ENCODE peak calls at places on chromosomes 7 and 10, in four cellular contexts. P, O, G and F are unnamed samples.

GRCh38 chr10:103125323-103126267 is 67.5 kb downstream of the NT5C2 start:
- DNase-seq in P (no peak), O (no peak), G (no peak), F (no peak)

GRCh38 chr10:118850418-118851061 is 95.8 kb upstream of the CACUL1 start:
- DNase-seq in P (no peak), G (peak), O (peak), F (peak)

GRCh38 chr7:5354460-5355279 is 69.0 kb downstream of the TNRC18 start:
- DNase-seq in P (no peak), G (no peak), O (peak), F (no peak)

GRCh38 chr7:44323381-44324203 is 1.8 kb downstream of the CAMK2B start:
- DNase-seq in O (no peak), G (no peak), P (no peak), F (no peak)

GRCh38 chr10:125868372-125868975 is 12.6 kb downstream of the DHX32 start:
- DNase-seq in G (peak), O (no peak), P (no peak), F (peak)

GRCh38 chr7:311796-312195 is 21.8 kb downstream of the FOXL3 start:
- DNase-seq in P (no peak), O (no peak), G (no peak), F (no peak)

GRCh38 chr10:100866010-100866409 is 46.8 kb upstream of the SLF2 start:
- DNase-seq in O (no peak), G (no peak), P (no peak), F (no peak)

GRCh38 chr10:114024876-114025609 is 18.6 kb upstream of the ADRB1 start:
- DNase-seq in O (no peak), P (no peak), G (peak), F (no peak)

GRCh38 chr10:101536800-101537199 is 51.3 kb downstream of the POLL start:
- DNase-seq in O (no peak), G (peak), P (no peak), F (no peak)

GRCh38 chr10:86360657-86361056 is 5.9 kb downstream of the GRID1 start:
- DNase-seq in G (no peak), O (peak), P (no peak), F (no peak)

GRCh38 chr10:101841826-101842225 is 1.8 kb downstream of the KCNIP2 start:
- DNase-seq in G (no peak), P (no peak), O (no peak), F (no peak)

GRCh38 chr10:64699244-64699643 is 1178.0 kb downstream of the REEP3 start:
- DNase-seq in O (no peak), G (no peak), P (no peak), F (no peak)

GRCh38 chr7:158066085-158066484 is 521.5 kb downstream of the PTPRN2 start:
- DNase-seq in P (no peak), G (no peak), O (no peak), F (no peak)

GRCh38 chr7:135964254-135964653 is 12.9 kb downstream of the MTPN start:
- DNase-seq in G (no peak), O (no peak), P (no peak), F (no peak)

GRCh38 chr7:7210475-7211237 is 28.3 kb downstream of the C1GALT1 start:
- DNase-seq in G (no peak), P (no peak), O (no peak), F (no peak)

GRCh38 chr10:24351883-24352778 is 143.2 kb downstream of the KIAA1217 start:
- DNase-seq in O (no peak), G (no peak), P (no peak), F (no peak)

GRCh38 chr7:26372738-26373137 is 81.1 kb downstream of the SNX10 start:
- DNase-seq in P (no peak), O (no peak), G (no peak), F (no peak)

GRCh38 chr10:104581884-104582603 is 59.0 kb upstream of the SORCS3 start:
- DNase-seq in P (no peak), G (peak), O (no peak), F (peak)

GRCh38 chr10:84900141-84900540 is 571.8 kb downstream of the CCSER2 start:
- DNase-seq in O (no peak), G (no peak), P (no peak), F (no peak)

GRCh38 chr10:132939957-132940790 is 2.2 kb downstream of the CFAP46 start:
- DNase-seq in O (peak), P (no peak), G (peak), F (no peak)

GRCh38 chr10:70324341-70324861 is 40.6 kb upstream of the NPFFR1 start:
- DNase-seq in P (no peak), G (no peak), O (no peak), F (no peak)